ENCODE peak calls at places on chromosomes 13 and 19, in seven cellular contexts. M is colonic mucosa; Z is heart left ventricle; F is astrocyte; L is SK-N-SH; J is mammary epithelial cell; H is CD8-positive, alpha-beta T cell. A is an unnamed sample. For H3K36me3, the result is how much of the 10 kb centered on the place peaks cover.

GRCh38 chr13:96762876-96763275 is 231.4 kb downstream of the OXGR1 start:
- DNase-seq in M (no peak), J (peak), H (no peak), L (no peak), F (no peak), Z (no peak), A (no peak)

GRCh38 chr13:25943666-25944065 is 108.2 kb downstream of the SHISA2 start:
- DNase-seq in F (no peak), H (no peak), Z (no peak), J (no peak), M (no peak), L (no peak), A (no peak)

GRCh38 chr19:54470991-54471782 is 1.9 kb downstream of the CDC42EP5 start:
- DNase-seq in J (no peak), H (no peak), Z (peak), M (peak), L (no peak), F (no peak), A (no peak)

GRCh38 chr13:34502621-34503020 is 439.4 kb upstream of the NBEA start:
- DNase-seq in H (no peak), Z (no peak), L (no peak), J (no peak), M (no peak), F (no peak), A (no peak)

GRCh38 chr19:1856698-1857603 is 6.4 kb downstream of the KLF16 start:
- DNase-seq in M (peak), H (peak), F (peak), J (peak), L (peak), Z (peak), A (peak)

GRCh38 chr19:28488006-28488405 is 724.9 kb downstream of the UQCRFS1 start:
- DNase-seq in J (no peak), F (no peak), H (no peak), L (no peak), M (peak), Z (no peak), A (no peak)

GRCh38 chr19:37926711-37927110 is 19.7 kb downstream of the SIPA1L3 start:
- DNase-seq in L (no peak), J (no peak), F (no peak), M (no peak), H (no peak), Z (no peak), A (no peak)

GRCh38 chr19:38722947-38723605 is 21.2 kb downstream of the CAPN12 start:
- DNase-seq in L (no peak), J (no peak), M (no peak), F (no peak), Z (no peak), H (no peak), A (no peak)

GRCh38 chr13:25455146-25455545 is 83.4 kb downstream of the ATP8A2 start:
- DNase-seq in L (no peak), M (no peak), J (peak), F (no peak), H (no peak), Z (no peak), A (peak)

GRCh38 chr13:45575146-45575829 is 40.3 kb downstream of the ERICH6B start:
- DNase-seq in H (no peak), Z (no peak), L (no peak), J (peak), M (no peak), F (no peak), A (no peak)

GRCh38 chr13:40982772-40983171 is 36.3 kb downstream of the ELF1 start:
- DNase-seq in J (peak), M (peak), L (peak), F (peak), Z (peak), H (no peak), A (no peak)

GRCh38 chr13:102914629-102914935 is 68.8 kb downstream of the ERCC5 start:
- DNase-seq in J (no peak), H (no peak), F (no peak), M (no peak), Z (no peak), L (no peak), A (no peak)

GRCh38 chr13:73412933-73413332 is 354.1 kb downstream of the KLF5 start:
- DNase-seq in F (no peak), L (no peak), J (peak), Z (no peak), M (no peak), H (no peak), A (no peak)

GRCh38 chr13:109744512-109745051 is 41.8 kb downstream of the IRS2 start:
- DNase-seq in J (no peak), L (peak), F (peak), Z (peak), H (no peak), M (peak), A (no peak)

GRCh38 chr19:480016-480855 is 16.1 kb upstream of the MADCAM1 start:
- DNase-seq in H (peak), M (peak), J (peak), L (peak), F (no peak), Z (peak), A (peak)

GRCh38 chr13:98050041-98050466 is 92.8 kb upstream of the FARP1 start:
- DNase-seq in F (no peak), Z (no peak), J (peak), L (peak), M (no peak), H (no peak), A (no peak)

GRCh38 chr19:43675269-43675879 is 5.4 kb upstream of the PLAUR start:
- DNase-seq in L (no peak), Z (no peak), M (peak), J (peak), H (no peak), F (peak), A (peak)

GRCh38 chr19:35347171-35347929 is at the start of gene FFAR1:
- DNase-seq in Z (no peak), M (no peak), F (no peak), H (no peak), J (no peak), L (no peak), A (peak)

GRCh38 chr13:44795176-44795575 is 194.1 kb downstream of the NUFIP1 start:
- DNase-seq in J (no peak), L (no peak), F (no peak), H (no peak), M (no peak), Z (no peak), A (no peak)

GRCh38 chr13:20570540-20570939 is 3.6 kb downstream of the IFT88 start:
- DNase-seq in J (peak), F (no peak), L (no peak), Z (no peak), M (no peak), H (no peak), A (no peak)

GRCh38 chr19:43519436-43520088 is 7.4 kb downstream of the ETHE1 start:
- DNase-seq in L (peak), F (peak), Z (peak), H (peak), M (peak), J (peak), A (peak)

GRCh38 chr19:35977446-35978222 is 17.4 kb upstream of the SDHAF1 start:
- DNase-seq in H (no peak), F (no peak), M (no peak), J (no peak), L (peak), Z (no peak), A (no peak)

GRCh38 chr13:35478384-35479222 is 2.1 kb upstream of the MAB21L1 start:
- DNase-seq in H (no peak), L (peak), Z (peak), J (no peak), F (no peak), M (no peak), A (no peak)

GRCh38 chr19:10478903-10479384 is 24.2 kb downstream of the KEAP1 start:
- DNase-seq in H (peak), F (peak), L (peak), Z (peak), J (peak), M (peak), A (peak)

GRCh38 chr13:64369121-64369520 is 2861.0 kb downstream of the PCDH9 start:
- DNase-seq in F (no peak), H (no peak), J (no peak), M (no peak), Z (no peak), L (no peak), A (no peak)

GRCh38 chr13:48975101-48975925 is at the start of gene FNDC3A:
- DNase-seq in L (peak), Z (peak), H (no peak), M (peak), J (peak), F (peak), A (peak)

GRCh38 chr19:47518139-47518538 is 3.3 kb upstream of the NAPA start:
- DNase-seq in L (no peak), H (peak), F (peak), M (no peak), J (peak), Z (no peak), A (no peak)

GRCh38 chr13:37715606-37716015 is 117.0 kb upstream of the POSTN start:
- DNase-seq in L (no peak), M (no peak), J (peak), H (no peak), F (peak), Z (no peak), A (no peak)

GRCh38 chr19:35555301-35556005 is 8.0 kb downstream of the ATP4A start:
- DNase-seq in F (no peak), M (no peak), H (no peak), J (peak), Z (no peak), L (peak), A (no peak)

GRCh38 chr13:25541434-25542123 is 169.8 kb downstream of the ATP8A2 start:
- DNase-seq in L (no peak), H (no peak), J (no peak), M (no peak), Z (no peak), F (no peak), A (no peak)

GRCh38 chr13:36344173-36344572 is 2.0 kb downstream of the SPART start:
- DNase-seq in M (no peak), L (no peak), Z (no peak), H (no peak), F (no peak), J (peak), A (no peak)

GRCh38 chr19:4754248-4754647 is 30.6 kb upstream of the DPP9 start:
- DNase-seq in H (no peak), F (no peak), Z (no peak), M (no peak), J (no peak), L (no peak), A (no peak)

GRCh38 chr19:40374084-40374483 is 15.9 kb downstream of the HIPK4 start:
- DNase-seq in L (peak), M (no peak), Z (no peak), F (no peak), H (no peak), J (no peak), A (no peak)

GRCh38 chr13:113328851-113329250 is 31.8 kb downstream of the LAMP1 start:
- DNase-seq in M (no peak), L (no peak), H (no peak), Z (no peak), F (no peak), J (no peak), A (no peak)

GRCh38 chr13:113329656-113330312 is 32.7 kb downstream of the LAMP1 start:
- DNase-seq in J (no peak), H (no peak), M (no peak), Z (no peak), F (no peak), L (no peak), A (no peak)

GRCh38 chr13:113325779-113326178 is 28.7 kb downstream of the LAMP1 start:
- DNase-seq in H (no peak), M (no peak), J (no peak), Z (no peak), F (no peak), L (no peak), A (no peak)

GRCh38 chr13:113327391-113327765 is 30.3 kb downstream of the LAMP1 start:
- DNase-seq in Z (no peak), M (no peak), J (no peak), F (no peak), L (no peak), H (no peak), A (no peak)

DNA sequence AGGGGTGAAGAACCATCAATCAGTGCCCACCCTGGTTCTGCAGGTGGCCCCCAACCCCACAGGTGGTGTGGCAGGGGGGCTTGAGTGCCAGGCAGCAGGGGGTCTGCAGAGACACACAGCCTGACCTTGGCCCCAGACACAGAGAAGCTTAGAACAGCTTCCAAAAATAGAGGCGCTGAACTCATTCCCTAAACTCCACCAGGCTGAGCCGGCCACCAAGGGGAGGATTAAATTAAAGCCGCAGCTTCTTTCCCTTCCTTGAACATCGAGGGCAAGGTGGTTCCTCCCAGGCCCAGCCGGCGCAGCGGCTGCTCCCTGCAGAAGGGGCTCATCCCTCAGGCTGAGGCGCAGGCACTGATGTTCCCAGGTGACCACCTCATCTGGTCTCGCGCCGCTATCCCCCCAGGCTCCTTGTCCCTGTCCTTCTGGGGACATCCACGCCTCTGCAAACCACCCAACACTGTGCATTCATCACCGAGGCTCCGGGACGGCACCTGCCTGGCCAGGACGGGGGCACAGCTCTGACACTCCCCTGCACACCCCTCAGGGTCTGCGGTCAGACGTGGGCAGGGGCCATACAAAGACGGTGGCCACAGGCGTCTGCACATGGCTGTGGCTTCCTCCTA is 30.8 kb downstream of the LAMP1 start:
- DNase-seq in H (no peak), M (no peak), Z (no peak), F (no peak), J (no peak), L (peak), A (no peak)
- H3K36me3 ChIP-seq in H (under half), M (under half), Z (under half), F (under half), J (under half), L (under half), A (under half)

GRCh38 chr13:104320446-104320845 is 1254.2 kb upstream of the SLC10A2 start:
- DNase-seq in Z (no peak), F (peak), M (no peak), J (no peak), H (no peak), L (no peak), A (no peak)

GRCh38 chr13:104314926-104315535 is 1248.8 kb upstream of the SLC10A2 start:
- DNase-seq in H (no peak), Z (no peak), L (no peak), M (no peak), F (peak), J (peak), A (no peak)

GRCh38 chr13:104321756-104322155 is 1255.5 kb upstream of the SLC10A2 start:
- DNase-seq in L (no peak), H (no peak), F (no peak), M (no peak), Z (no peak), J (no peak), A (no peak)

GRCh38 chr13:104315606-104316005 is 1249.4 kb upstream of the SLC10A2 start:
- DNase-seq in F (peak), L (no peak), J (peak), M (no peak), H (no peak), Z (no peak), A (no peak)

DNA sequence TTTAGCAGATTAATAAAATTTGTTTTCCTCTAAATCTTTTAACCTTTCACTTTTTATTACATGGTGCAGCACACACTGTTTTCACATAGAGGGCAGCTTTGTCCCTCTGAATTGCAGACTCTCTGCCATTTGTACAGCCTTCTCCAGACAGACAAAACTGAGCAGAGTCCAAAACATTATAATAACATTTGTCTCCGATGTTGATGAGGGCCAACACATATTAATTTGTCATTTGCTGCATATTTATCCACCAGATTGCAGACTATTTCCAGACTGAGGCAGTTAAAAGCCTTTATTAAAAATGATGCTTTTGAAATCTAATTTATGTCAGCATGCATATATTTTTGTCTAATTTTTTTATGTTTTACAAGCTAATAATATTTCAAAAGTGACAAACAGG is 1251.9 kb upstream of the SLC10A2 start:
- DNase-seq in F (peak), M (no peak), L (peak), Z (no peak), H (no peak), J (peak), A (no peak)
- H3K27ac ChIP-seq in F (no peak), M (no peak), L (peak), Z (no peak), H (no peak), J (no peak), A (no peak)

GRCh38 chr13:78820541-78820940 is 161.6 kb upstream of the OBI1 start:
- DNase-seq in F (no peak), J (no peak), L (no peak), Z (no peak), H (no peak), M (no peak), A (no peak)

GRCh38 chr13:78816154-78816553 is 157.2 kb upstream of the OBI1 start:
- DNase-seq in J (no peak), Z (no peak), F (no peak), H (no peak), L (no peak), M (no peak), A (no peak)

GRCh38 chr13:78816592-78816991 is 157.6 kb upstream of the OBI1 start:
- DNase-seq in M (no peak), F (no peak), L (no peak), H (no peak), J (no peak), Z (no peak), A (no peak)
- TF ChIP-seq CTCF in M (no peak), F (no peak), L (no peak), H (no peak), J (no peak), Z (no peak), A (no peak)

GRCh38 chr13:88434953-88435352 is 763.8 kb downstream of the SLITRK5 start:
- DNase-seq in H (no peak), M (no peak), F (no peak), Z (no peak), J (no peak), L (no peak), A (no peak)
- H3K36me3 ChIP-seq in H (under half), M (under half), F (under half), Z (under half), J (under half), L (under half), A (under half)

DNA sequence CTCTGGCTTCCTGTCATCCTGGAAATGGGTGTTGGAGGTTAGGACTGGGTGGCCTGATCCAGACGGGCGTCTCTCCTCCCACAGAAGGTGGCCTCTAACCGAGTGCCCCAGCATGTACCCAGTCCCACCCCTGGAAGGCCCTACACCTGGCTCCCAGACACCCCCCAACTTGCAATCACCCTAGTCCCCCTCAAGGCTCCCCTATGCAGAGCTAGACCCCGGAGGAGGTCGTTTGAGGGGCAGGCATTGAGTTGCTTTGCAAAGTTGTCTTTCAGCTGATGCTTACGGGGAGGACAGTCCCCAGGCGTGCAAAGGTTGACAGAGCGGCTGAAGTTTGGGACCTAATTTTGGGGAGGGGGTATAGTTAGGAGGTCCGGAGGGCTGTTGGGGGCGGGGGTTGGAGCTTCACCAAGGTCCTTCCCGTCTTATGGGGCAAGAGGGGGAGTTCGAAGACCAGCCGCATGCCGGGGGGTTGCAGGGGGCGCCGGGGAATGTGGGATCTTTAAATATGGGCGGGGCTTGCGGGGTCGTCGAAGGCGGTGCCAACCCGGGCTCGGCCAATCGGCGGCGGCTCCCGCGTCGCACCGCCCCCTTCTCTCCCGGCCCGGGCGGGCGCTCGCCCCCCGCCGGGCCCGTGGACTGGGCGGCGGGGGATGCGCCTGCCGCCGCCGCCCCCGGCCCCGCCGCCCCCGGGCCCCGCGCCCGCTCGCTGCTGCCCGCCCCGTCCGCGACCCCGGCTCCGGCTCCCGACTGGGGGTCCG is at the start of gene KCNN1:
- DNase-seq in Z (no peak), L (peak), J (no peak), H (no peak), M (no peak), F (no peak), A (no peak)
- H3K27ac ChIP-seq in Z (no peak), L (no peak), J (no peak), H (no peak), M (no peak), F (no peak), A (no peak)

GRCh38 chr13:76848596-76848995 is 37.6 kb downstream of the KCTD12 start:
- DNase-seq in Z (peak), L (no peak), J (no peak), H (no peak), F (no peak), M (no peak), A (peak)
- TF ChIP-seq CTCF in Z (no peak), L (no peak), J (no peak), H (no peak), F (no peak), M (no peak), A (no peak)